ENCODE peak calls at places on chromosomes 7 and 10, in nine cellular contexts. W is ovary, Y is suprapubic skin, U is right lobe of liver, M is IMR-90, X is HCT116, C is body of pancreas, H is heart left ventricle, N is Peyer's patch. J is an unnamed sample.

GRCh38 chr7:108004220-108005142 is 1.5 kb upstream of the LAMB1 start:
- DNase-seq in W (no peak), Y (no peak), U (peak; percentile 46), M (peak; percentile 70), X (no peak), C (peak; percentile 68), H (no peak), N (no peak), J (no peak)

GRCh38 chr7:78588393-78588792 is 789.8 kb downstream of the PHTF2 start:
- DNase-seq in W (no peak), Y (no peak), U (no peak), M (no peak), X (no peak), C (peak; percentile 18), H (no peak), N (no peak), J (no peak)

GRCh38 chr10:114897593-114897992 is 40.4 kb upstream of the TRUB1 start:
- DNase-seq in W (no peak), Y (no peak), U (no peak), M (no peak), X (no peak), C (no peak), H (no peak), N (no peak), J (no peak)

GRCh38 chr7:45176886-45177731 is 19.5 kb downstream of the RAMP3 start:
- DNase-seq in W (no peak), Y (peak; percentile 46), U (no peak), M (no peak), X (no peak), C (no peak), H (peak; percentile 23), N (peak; percentile 35), J (no peak)

GRCh38 chr10:112907893-112908292 is 42.2 kb upstream of the TCF7L2 start:
- DNase-seq in W (no peak), Y (no peak), U (no peak), M (peak; percentile 37), X (peak; percentile 39), C (no peak), H (no peak), N (no peak), J (no peak)

GRCh38 chr10:4316166-4316810 is 509.7 kb upstream of the AKR1E2 start:
- DNase-seq in W (no peak), Y (peak; percentile 85), U (no peak), M (peak; percentile 89), X (no peak), C (no peak), H (peak; percentile 49), N (no peak), J (peak; percentile 37)

GRCh38 chr10:108052981-108053380 is 888.5 kb upstream of the SORCS1 start:
- DNase-seq in W (no peak), Y (no peak), U (no peak), M (no peak), X (no peak), C (no peak), H (no peak), N (no peak), J (no peak)

GRCh38 chr10:3330687-3331086 is 158.1 kb upstream of the PITRM1 start:
- DNase-seq in W (no peak), Y (no peak), U (no peak), M (peak; percentile 83), X (no peak), C (peak; percentile 13), H (no peak), N (no peak), J (no peak)

GRCh38 chr7:105014725-105015630 is 973 bp downstream of the KMT2E start:
- DNase-seq in W (peak; percentile 54), Y (no peak), U (peak; percentile 45), M (peak; percentile 34), X (no peak), C (peak; percentile 54), H (peak; percentile 40), N (peak; percentile 70), J (peak; percentile 75)
- TF ChIP-seq POLR2A in W (peak; percentile 24), Y (no peak), U (peak; percentile 29), M (no peak), X (no peak), C (peak; percentile 35), H (peak; percentile 13), N (peak; percentile 56), J (no peak)

DNA sequence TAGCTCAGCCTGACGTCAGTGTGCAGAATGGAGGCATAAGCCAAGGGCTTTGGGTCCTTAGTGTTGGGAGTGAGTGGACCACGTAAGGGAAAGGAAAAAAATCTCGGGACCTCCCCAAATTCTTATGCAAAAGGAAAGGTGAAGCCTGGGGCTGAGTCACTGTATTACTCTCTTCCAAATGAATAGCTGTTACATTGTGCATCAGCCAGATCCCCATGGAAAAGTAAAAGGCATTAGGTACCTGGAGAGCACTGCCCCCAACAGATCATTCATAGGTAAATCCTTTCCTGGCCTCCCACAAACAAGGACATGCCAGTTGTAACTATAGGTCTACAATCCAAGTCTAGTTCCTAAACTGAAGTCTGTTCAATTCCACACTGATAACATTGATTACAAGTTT is 170.5 kb downstream of the C1GALT1 start:
- DNase-seq in W (no peak), Y (no peak), U (no peak), M (no peak), X (no peak), C (no peak), H (no peak), N (no peak), J (no peak)
- H3K27ac ChIP-seq in W (no peak overlapping the region), Y (no peak overlapping the region), U (no peak overlapping the region), M (no peak overlapping the region), X (no peak overlapping the region), C (no peak overlapping the region), H (no peak overlapping the region), N (no peak overlapping the region), J (no peak overlapping the region)

GRCh38 chr10:68989317-68989990 is 851 bp downstream of the KIFBP start:
- DNase-seq in W (no peak), Y (no peak), U (no peak), M (peak; percentile 13), X (no peak), C (no peak), H (no peak), N (no peak), J (no peak)

GRCh38 chr10:68992721-68993440 is 4.3 kb downstream of the KIFBP start:
- DNase-seq in W (peak; percentile 68), Y (no peak), U (no peak), M (peak; percentile 97), X (no peak), C (peak; percentile 34), H (peak; percentile 62), N (no peak), J (peak; percentile 76)

GRCh38 chr10:68987611-68988010 is 992 bp upstream of the KIFBP start:
- DNase-seq in W (no peak), Y (no peak), U (no peak), M (no peak), X (no peak), C (no peak), H (no peak), N (no peak), J (no peak)

GRCh38 chr10:68988530-68989316 is at the start of gene KIFBP:
- DNase-seq in W (peak; percentile 86), Y (peak; percentile 96), U (peak; percentile 88), M (peak; percentile 98), X (peak; percentile 96), C (peak; percentile 98), H (peak; percentile 96), N (peak; percentile 91), J (peak; percentile 99)
- TF ChIP-seq POLR2A in W (peak; percentile 80), Y (no peak), U (peak; percentile 90), M (peak; percentile 88), X (peak; percentile 85), C (peak; percentile 94), H (peak; percentile 91), N (peak; percentile 83), J (peak; percentile 81)

DNA sequence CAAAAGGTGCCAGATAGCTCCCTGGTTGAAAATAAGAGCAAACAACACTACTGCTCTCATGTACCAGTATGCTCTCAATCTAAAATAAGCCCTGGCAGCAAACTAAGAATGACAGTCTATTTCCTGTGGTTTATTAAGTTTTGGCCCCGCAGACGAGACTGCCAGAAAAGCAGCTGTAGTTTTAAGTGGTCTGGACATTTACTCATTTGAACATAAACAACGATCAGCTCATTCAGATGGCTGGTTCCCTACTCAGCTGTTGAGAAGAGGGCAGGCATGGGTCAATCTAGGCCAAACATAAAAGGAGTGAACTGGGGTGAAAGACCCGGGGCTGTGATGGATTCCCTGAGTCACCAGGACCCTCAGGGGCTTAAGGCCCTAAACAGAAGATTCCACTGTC is 4.5 kb downstream of the TRIL start:
- DNase-seq in W (no peak), Y (no peak), U (no peak), M (peak; percentile 44), X (no peak), C (no peak), H (no peak), N (no peak), J (no peak)
- H3K27ac ChIP-seq in W (no peak overlapping the region), Y (no peak overlapping the region), U (peak overlapping the region; percentile 24), M (no peak overlapping the region), X (no peak overlapping the region), C (no peak overlapping the region), H (peak overlapping the region; percentile 9), N (no peak overlapping the region), J (no peak overlapping the region)

GRCh38 chr10:33345236-33345635 is 10.8 kb upstream of the NRP1 start:
- DNase-seq in W (no peak), Y (no peak), U (no peak), M (no peak), X (no peak), C (no peak), H (no peak), N (no peak), J (no peak)
- TF ChIP-seq POLR2A in W (no peak), Y (no peak), U (no peak), M (no peak), X (no peak), C (no peak), H (no peak), N (no peak), J (no peak)

DNA sequence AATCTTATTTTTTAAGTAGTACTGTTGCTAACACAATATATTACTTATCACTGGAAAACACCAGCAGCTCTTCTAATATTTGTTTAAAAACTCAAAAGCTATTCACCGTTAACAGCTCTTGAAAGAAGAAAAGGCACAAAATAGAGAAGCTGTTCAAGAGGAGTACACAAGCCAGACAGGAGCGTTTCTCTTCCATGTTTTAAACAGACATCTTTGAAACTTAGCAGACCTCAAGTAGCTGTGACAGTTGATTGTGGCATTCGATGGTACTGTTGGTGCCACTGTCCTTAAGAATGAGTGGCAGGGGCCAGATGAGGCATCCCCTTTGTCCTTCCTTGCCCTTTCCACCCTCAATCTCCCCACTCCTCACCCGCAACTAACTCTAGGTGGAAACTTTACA is 81.6 kb upstream of the PRR15 start:
- DNase-seq in W (no peak), Y (no peak), U (no peak), M (no peak), X (no peak), C (no peak), H (no peak), N (no peak), J (no peak)
- H3K27ac ChIP-seq in W (peak overlapping the region; percentile 84), Y (no peak overlapping the region), U (peak overlapping the region; percentile 76), M (no peak overlapping the region), X (no peak overlapping the region), C (no peak overlapping the region), H (peak overlapping the region; percentile 72), N (peak overlapping the region; percentile 67), J (no peak overlapping the region)

GRCh38 chr7:157138424-157139141 is at the start of gene UBE3C:
- DNase-seq in W (peak; percentile 92), Y (peak; percentile 92), U (peak; percentile 94), M (peak; percentile 90), X (peak; percentile 81), C (peak; percentile 92), H (peak; percentile 95), N (peak; percentile 93), J (peak; percentile 93)
- TF ChIP-seq POLR2A in W (peak; percentile 54), Y (peak; percentile 63), U (peak; percentile 60), M (peak; percentile 70), X (peak; percentile 62), C (peak; percentile 53), H (peak; percentile 71), N (peak; percentile 66), J (peak; percentile 20)

J was measured in testis.